ENCODE peak calls at places on chromosomes 7 and 10, in five cellular contexts. V is transverse colon, G is tibial nerve, N is right atrium auricular region, L is IMR-90. E is an unnamed sample.

GRCh38 chr10:12719365-12719764 is 282.1 kb downstream of the CCDC3 start:
- DNase-seq in G (no peak), L (peak; percentile 39), N (no peak), V (peak; percentile 50), E (no peak)

GRCh38 chr10:60203993-60204618 is 185.6 kb downstream of the ANK3 start:
- DNase-seq in G (peak; percentile 35), L (peak; percentile 54), V (no peak), N (no peak), E (no peak)

GRCh38 chr10:11488126-11488525 is 123.3 kb downstream of the USP6NL start:
- DNase-seq in G (no peak), V (no peak), L (no peak), N (no peak), E (no peak)

GRCh38 chr10:76558996-76559888 is 1078.4 kb downstream of the KCNMA1 start:
- DNase-seq in L (peak; percentile 70), N (no peak), G (no peak), V (no peak), E (no peak)

GRCh38 chr10:48943096-48943495 is 3.5 kb upstream of the LRRC18 start:
- DNase-seq in L (no peak), G (no peak), V (no peak), N (no peak), E (no peak)

GRCh38 chr10:43417950-43418768 is 9.2 kb upstream of the HNRNPF start:
- DNase-seq in V (no peak), G (no peak), N (no peak), L (no peak), E (peak; percentile 56)

GRCh38 chr7:117784315-117784714 is 88.9 kb downstream of the CTTNBP2 start:
- DNase-seq in N (no peak), V (no peak), G (no peak), L (no peak), E (no peak)

GRCh38 chr10:133325392-133325760 is 11.3 kb downstream of the CALY start:
- DNase-seq in L (no peak), V (no peak), G (no peak), N (no peak), E (peak; percentile 32)

GRCh38 chr10:88372881-88373592 is 210.1 kb downstream of the RNLS start:
- DNase-seq in N (no peak), V (no peak), L (no peak), G (no peak), E (no peak)

GRCh38 chr7:80498481-80499349 is 13.1 kb downstream of the GNAT3 start:
- DNase-seq in G (no peak), L (peak; percentile 71), N (no peak), V (no peak), E (no peak)

GRCh38 chr10:125216897-125217296 is 56.5 kb upstream of the CTBP2 start:
- DNase-seq in V (no peak), G (no peak), N (no peak), L (no peak), E (no peak)

GRCh38 chr7:101172854-101173751 is 7.0 kb downstream of the NAT16 start:
- DNase-seq in G (no peak), N (no peak), L (peak; percentile 71), V (peak; percentile 68), E (no peak)

GRCh38 chr7:610141-610530 is 90.5 kb upstream of the PDGFA start:
- DNase-seq in V (no peak), G (no peak), N (no peak), L (no peak), E (no peak)

GRCh38 chr10:36802523-36803153 is 322.8 kb upstream of the ANKRD30A start:
- DNase-seq in V (no peak), L (peak; percentile 19), N (no peak), G (no peak), E (no peak)

GRCh38 chr7:152395115-152395514 is 40.7 kb downstream of the KMT2C start:
- DNase-seq in G (no peak), N (no peak), L (peak; percentile 82), V (no peak), E (no peak)

GRCh38 chr10:23001901-23002516 is 74.2 kb downstream of the ARMC3 start:
- DNase-seq in N (no peak), G (no peak), L (no peak), V (no peak), E (no peak)

GRCh38 chr7:134201569-134202261 is 74.6 kb downstream of the LRGUK start:
- DNase-seq in L (no peak), V (no peak), N (no peak), G (no peak), E (no peak)

GRCh38 chr10:97046426-97047072 is 139.2 kb downstream of the SLIT1 start:
- DNase-seq in V (no peak), L (no peak), N (no peak), G (no peak), E (no peak)

GRCh38 chr10:126315471-126316177 is 72.7 kb downstream of the ADAM12 start:
- DNase-seq in N (no peak), L (peak; percentile 83), V (no peak), G (no peak), E (no peak)

GRCh38 chr10:61138728-61139127 is 194.7 kb upstream of the RHOBTB1 start:
- DNase-seq in V (no peak), L (no peak), N (no peak), G (no peak), E (no peak)

GRCh38 chr10:72312865-72313391 is 39.2 kb downstream of the DDIT4 start:
- DNase-seq in V (no peak), N (no peak), G (no peak), L (no peak), E (no peak)
- H3K4me1 ChIP-seq in V (peaks cover 37% of the 10 kb centered on the region), N (peaks cover 67% of the 10 kb centered on the region), G (peaks cover 49% of the 10 kb centered on the region), L (peaks cover 22% of the 10 kb centered on the region), E (peaks cover 71% of the 10 kb centered on the region)

GRCh38 chr10:54064215-54064614 is 736.8 kb downstream of the PCDH15 start:
- DNase-seq in N (no peak), V (no peak), G (no peak), L (no peak), E (no peak)
- H3K27ac ChIP-seq in N (no peak overlapping the region), V (no peak overlapping the region), G (no peak overlapping the region), L (no peak overlapping the region), E (no peak overlapping the region)

GRCh38 chr10:69345402-69345801 is 67.1 kb downstream of the HK1 start:
- DNase-seq in N (no peak), V (no peak), G (no peak), L (no peak), E (no peak)
- H3K4me1 ChIP-seq in N (peaks cover 73% of the 10 kb centered on the region), V (peaks cover 9% of the 10 kb centered on the region), G (peaks cover 20% of the 10 kb centered on the region), L (peaks cover 9% of the 10 kb centered on the region), E (peaks cover 80% of the 10 kb centered on the region)

GRCh38 chr7:154913645-154914579 is 89.0 kb downstream of the PAXIP1 start:
- DNase-seq in N (peak; percentile 85), L (peak; percentile 51), V (peak; percentile 89), G (peak; percentile 92), E (peak; percentile 81)
- H3K27ac ChIP-seq in N (no peak overlapping the region), L (no peak overlapping the region), V (no peak overlapping the region), G (no peak overlapping the region), E (no peak overlapping the region)

GRCh38 chr7:157521061-157521731 is 184.4 kb downstream of the DNAJB6 start:
- DNase-seq in N (peak; percentile 38), L (no peak), G (no peak), V (no peak), E (no peak)

GRCh38 chr7:157522954-157523353 is 186.2 kb downstream of the DNAJB6 start:
- DNase-seq in G (no peak), V (no peak), N (peak; percentile 28), L (no peak), E (no peak)

GRCh38 chr7:157520249-157520648 is 183.4 kb downstream of the DNAJB6 start:
- DNase-seq in N (peak; percentile 1), G (no peak), L (no peak), V (no peak), E (no peak)

GRCh38 chr7:157522189-157522588 is 185.4 kb downstream of the DNAJB6 start:
- DNase-seq in G (no peak), L (no peak), V (no peak), N (peak; percentile 40), E (no peak)

DNA sequence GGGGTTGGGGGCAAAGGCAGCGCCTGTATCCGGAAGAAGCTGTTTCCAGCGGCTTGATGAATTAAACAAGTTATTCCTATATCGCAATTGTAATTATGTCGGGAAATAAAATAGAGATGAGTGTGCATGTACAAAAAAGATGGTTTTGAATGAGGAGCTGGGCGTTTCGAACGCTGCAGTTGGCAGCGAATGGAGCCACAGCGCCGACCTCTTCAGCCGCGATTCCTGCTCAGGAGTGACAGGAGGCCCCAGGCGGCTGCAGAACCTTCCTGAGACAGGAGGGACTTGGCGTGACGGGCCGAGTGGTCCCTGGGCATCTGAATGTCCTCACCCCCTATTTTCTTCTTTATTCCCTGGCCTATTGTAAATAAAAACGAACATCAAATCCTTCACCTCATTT is 184.9 kb downstream of the DNAJB6 start:
- DNase-seq in N (peak; percentile 7), L (no peak), V (no peak), G (no peak), E (no peak)
- H3K4me1 ChIP-seq in N (no peaks in the 10 kb centered on the region), L (no peaks in the 10 kb centered on the region), V (no peaks in the 10 kb centered on the region), G (no peaks in the 10 kb centered on the region), E (no peaks in the 10 kb centered on the region)

E was measured in CD4-positive, alpha-beta memory T cell.